ENCODE peak calls at places on chromosomes 6 and 20, in five cellular contexts. R is K562, I is endothelial cell of umbilical vein, D is GM12878, K is HepG2. Q is an unnamed sample.

GRCh38 chr20:57130160-57130772 is 136.2 kb downstream of the BMP7 start:
- DNase-seq in R (no peak), D (no peak), K (peak; percentile 84), I (no peak), Q (no peak)

GRCh38 chr20:16191496-16191895 is 381.8 kb downstream of the KIF16B start:
- DNase-seq in I (no peak), K (peak; percentile 62), D (no peak), R (no peak), Q (no peak)

GRCh38 chr20:19950042-19950441 is 67.1 kb upstream of the NAA20 start:
- DNase-seq in D (no peak), I (no peak), R (no peak), K (no peak), Q (no peak)

GRCh38 chr20:41131594-41132387 is 5.6 kb upstream of the PLCG1 start:
- DNase-seq in K (no peak), D (peak; percentile 51), R (no peak), I (no peak), Q (no peak)

GRCh38 chr6:88380083-88380482 is 213.9 kb upstream of the CNR1 start:
- DNase-seq in K (no peak), D (no peak), I (peak; percentile 94), R (no peak), Q (peak; percentile 23)

GRCh38 chr6:89941031-89941775 is 46.9 kb downstream of the GJA10 start:
- DNase-seq in R (no peak), I (no peak), D (no peak), K (peak; percentile 77), Q (no peak)

GRCh38 chr6:53986165-53986720 is 125.0 kb upstream of the MLIP start:
- DNase-seq in R (no peak), D (no peak), K (peak; percentile 46), I (peak; percentile 75), Q (peak; percentile 10)

GRCh38 chr6:163180874-163181541 is 233.5 kb upstream of the QKI start:
- DNase-seq in K (peak; percentile 91), I (peak; percentile 71), R (peak; percentile 23), D (no peak), Q (peak; percentile 79)

GRCh38 chr6:75893058-75893775 is 144.2 kb downstream of the MYO6 start:
- DNase-seq in K (peak; percentile 61), D (peak; percentile 19), I (peak; percentile 81), R (peak; percentile 28), Q (peak; percentile 57)

GRCh38 chr6:89630488-89630887 is 8.1 kb downstream of the LYRM2 start:
- DNase-seq in K (no peak), D (no peak), R (no peak), I (no peak), Q (no peak)

GRCh38 chr20:17934141-17934862 is 34.3 kb downstream of the SNX5 start:
- DNase-seq in R (no peak), I (no peak), K (no peak), D (no peak), Q (no peak)

GRCh38 chr6:34596798-34597197 is 40.7 kb upstream of the SPDEF start:
- DNase-seq in R (no peak), I (no peak), D (no peak), K (no peak), Q (no peak)

GRCh38 chr20:39282619-39283092 is 320.5 kb downstream of the DHX35 start:
- DNase-seq in K (no peak), D (no peak), I (no peak), R (no peak), Q (no peak)

GRCh38 chr6:6730831-6731230 is 142.3 kb downstream of the LY86 start:
- DNase-seq in D (no peak), K (no peak), I (peak; percentile 43), R (no peak), Q (peak; percentile 10)

GRCh38 chr6:167827062-167827587 is 414 bp downstream of the AFDN start:
- DNase-seq in D (no peak), R (peak; percentile 72), I (no peak), K (no peak), Q (no peak)

GRCh38 chr6:133131621-133132020 is 109.5 kb upstream of the EYA4 start:
- DNase-seq in R (no peak), K (no peak), D (no peak), I (no peak), Q (no peak)

GRCh38 chr6:21277601-21278043 is 315.9 kb upstream of the SOX4 start:
- DNase-seq in I (no peak), K (no peak), R (no peak), D (no peak), Q (peak; percentile 3)

GRCh38 chr6:170011233-170012142 is 260.1 kb downstream of the ERMARD start:
- DNase-seq in I (peak; percentile 59), K (no peak), D (no peak), R (no peak), Q (no peak)

GRCh38 chr6:46290916-46291633 is 120.3 kb upstream of the ENPP5 start:
- DNase-seq in K (no peak), D (no peak), R (no peak), I (peak; percentile 14), Q (no peak)

GRCh38 chr6:44531447-44532015 is 144.0 kb downstream of the CDC5L start:
- DNase-seq in D (no peak), K (no peak), I (no peak), R (no peak), Q (no peak)

GRCh38 chr6:28898710-28898965 is 25.1 kb downstream of the TRIM27 start:
- DNase-seq in I (no peak), R (no peak), D (no peak), K (no peak), Q (no peak)

GRCh38 chr6:38218235-38218634 is 398.7 kb downstream of the ZFAND3 start:
- DNase-seq in D (no peak), K (no peak), R (no peak), I (no peak), Q (no peak)

GRCh38 chr6:5866547-5867051 is 140.1 kb downstream of the NRN1 start:
- DNase-seq in R (no peak), D (no peak), I (peak; percentile 32), K (peak; percentile 55), Q (peak; percentile 22)

DNA sequence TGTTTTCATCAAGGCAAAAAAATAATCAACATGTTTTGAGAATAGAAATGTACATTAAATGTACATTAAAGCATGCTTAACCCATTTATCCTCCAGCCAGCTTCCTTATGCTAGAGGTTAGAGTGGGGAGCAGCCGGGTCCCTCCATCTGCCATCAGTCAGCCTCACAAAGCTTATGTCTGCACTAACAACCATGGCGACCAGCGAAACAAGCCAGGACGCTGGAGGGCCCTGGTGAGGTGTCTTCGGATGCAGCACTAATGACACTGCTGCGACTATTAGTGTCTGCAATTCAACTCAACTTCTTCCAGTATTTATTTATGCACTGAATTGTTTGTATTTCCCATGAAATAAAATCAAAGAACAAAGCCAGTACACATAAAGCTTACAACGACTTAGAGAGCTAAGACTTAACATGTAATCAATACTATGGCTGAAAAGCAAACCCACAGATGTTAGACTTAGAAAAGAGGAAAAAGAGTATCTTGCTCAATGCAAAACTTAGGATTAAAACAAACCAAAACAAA is 6.8 kb downstream of the CLDN20 start:
- DNase-seq in I (no peak), D (no peak), K (no peak), R (no peak), Q (no peak)
- H3K27ac ChIP-seq in I (no peak overlapping the region), D (no peak overlapping the region), K (no peak overlapping the region), R (no peak overlapping the region), Q (no peak overlapping the region)

DNA sequence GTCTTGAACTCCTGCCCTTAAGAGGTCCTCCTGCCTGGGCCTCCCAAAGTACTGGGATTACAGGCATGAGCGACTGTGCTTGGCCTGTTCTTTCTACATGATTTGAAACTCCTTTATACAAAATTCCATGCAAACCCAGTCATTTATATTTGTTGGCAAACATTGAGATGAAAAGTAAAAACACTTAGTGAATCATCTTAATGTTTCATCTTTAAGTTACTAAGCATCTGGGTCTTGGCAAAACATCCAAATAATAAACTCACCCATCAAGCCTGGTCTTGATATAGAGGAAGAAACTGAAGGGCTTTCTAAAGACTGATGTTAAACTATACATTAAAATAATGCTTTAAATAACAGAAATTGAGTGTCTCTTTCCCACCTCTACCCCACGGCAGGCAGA is 95.1 kb downstream of the FUT9 start:
- DNase-seq in D (no peak), R (no peak), I (no peak), K (no peak), Q (no peak)
- TF ChIP-seq MYC in D (no peak), R (no peak), I (no peak), K (no peak), Q (no peak)

DNA sequence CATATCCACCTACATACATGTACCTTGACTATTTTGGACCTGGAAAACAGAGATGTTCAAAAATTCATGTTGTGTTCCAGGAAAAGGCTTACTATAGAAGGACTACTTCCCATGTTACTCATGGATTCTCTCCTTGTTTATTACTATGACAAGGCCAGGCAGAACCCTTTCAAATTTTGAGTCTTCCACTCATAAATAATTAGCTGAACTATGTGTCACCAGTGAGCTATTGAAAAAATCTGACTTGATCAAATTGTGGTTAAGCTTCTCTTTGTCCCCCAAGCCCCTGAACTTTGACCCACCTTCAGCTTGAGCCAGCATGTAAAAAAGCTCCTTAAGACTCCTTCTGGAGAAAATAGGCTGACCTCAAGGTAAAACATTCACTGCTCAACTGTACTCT is 1142.8 kb upstream of the EYS start:
- DNase-seq in I (no peak), D (no peak), K (no peak), R (no peak), Q (no peak)
- TF ChIP-seq MAX in I (no peak), D (no peak), K (no peak), R (no peak), Q (no peak)

DNA sequence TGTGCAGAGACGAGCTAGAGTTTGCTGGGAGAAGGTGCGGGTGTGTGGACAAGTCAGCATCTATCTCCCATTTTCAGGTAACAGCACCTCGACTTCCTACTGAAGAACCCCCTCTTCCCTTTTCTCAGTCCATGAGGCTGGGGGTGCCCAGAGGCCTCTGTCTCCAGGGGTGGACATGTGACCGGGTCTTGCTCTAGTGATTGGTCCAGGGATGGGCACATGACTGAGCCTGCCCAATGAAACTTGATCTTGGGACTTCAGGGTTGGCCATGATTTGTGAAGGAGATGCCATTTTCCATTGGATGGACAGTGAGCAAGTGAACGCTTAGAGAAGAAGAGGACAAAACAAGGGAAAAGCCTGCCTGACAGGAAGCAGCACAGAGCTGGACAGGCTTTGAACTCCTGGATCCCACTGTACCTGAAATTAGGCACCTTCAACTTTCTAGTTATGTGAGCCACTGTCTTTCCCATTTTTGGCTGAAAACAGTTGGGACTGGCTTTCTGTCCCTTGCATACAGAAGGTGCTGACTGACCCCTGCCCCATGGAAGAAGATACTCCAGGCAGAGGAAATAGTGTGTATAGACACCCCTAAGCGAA is 122.7 kb downstream of the CEBPB start:
- DNase-seq in I (no peak), K (no peak), R (peak; percentile 66), D (no peak), Q (peak; percentile 85)
- H3K27ac ChIP-seq in I (no peak overlapping the region), K (no peak overlapping the region), R (no peak overlapping the region), D (no peak overlapping the region), Q (peak overlapping the region; percentile 93)